ENCODE peak calls at places on chromosomes 12 and 14, in five cellular contexts. O is cardiac muscle cell, C is uterus, I is WTC11, S is foreskin fibroblast. E is an unnamed sample.

GRCh38 chr14:69882086-69882864 is 3.1 kb downstream of the SMOC1 start:
- DNase-seq in C (no peak), S (peak; percentile 28), O (no peak), I (no peak), E (no peak)

GRCh38 chr14:47435331-47435965 is 240.0 kb downstream of the MDGA2 start:
- DNase-seq in C (no peak), S (no peak), O (no peak), I (no peak), E (no peak)

GRCh38 chr14:56333361-56334279 is 215.4 kb downstream of the PELI2 start:
- DNase-seq in I (no peak), O (peak; percentile 78), S (peak; percentile 89), C (no peak), E (no peak)

GRCh38 chr12:95385246-95385645 is 88.7 kb upstream of the METAP2 start:
- DNase-seq in I (no peak), O (peak; percentile 84), C (peak; percentile 28), S (peak; percentile 69), E (no peak)

GRCh38 chr12:96431067-96431466 is 30.8 kb upstream of the CDK17 start:
- DNase-seq in O (no peak), I (no peak), C (no peak), S (no peak), E (no peak)

GRCh38 chr14:53979141-53979673 is 22.6 kb upstream of the BMP4 start:
- DNase-seq in C (no peak), S (peak; percentile 53), O (peak; percentile 52), I (peak; percentile 30), E (no peak)

GRCh38 chr12:124045671-124046070 is 72.7 kb downstream of the ZNF664 start:
- DNase-seq in O (no peak), S (no peak), C (no peak), I (no peak), E (no peak)

GRCh38 chr12:118237053-118237665 is 101.2 kb downstream of the PEBP1 start:
- DNase-seq in C (no peak), I (no peak), S (no peak), O (no peak), E (no peak)

GRCh38 chr12:53755451-53756290 is 3.9 kb upstream of the CISTR start:
- DNase-seq in C (no peak), O (no peak), S (no peak), I (peak; percentile 54), E (no peak)

GRCh38 chr14:100532916-100533630 is 54.1 kb downstream of the BEGAIN start:
- DNase-seq in C (peak; percentile 73), S (peak; percentile 29), O (peak; percentile 61), I (no peak), E (no peak)

GRCh38 chr12:82359115-82359478 is 768 bp downstream of the METTL25 start:
- DNase-seq in I (peak; percentile 48), S (peak; percentile 25), O (peak; percentile 12), C (no peak), E (peak; percentile 71)

GRCh38 chr14:68255697-68256178 is 436.2 kb downstream of the RAD51B start:
- DNase-seq in C (no peak), I (no peak), S (peak; percentile 82), O (no peak), E (no peak)

GRCh38 chr14:52961060-52961639 is 10.3 kb upstream of the FERMT2 start:
- DNase-seq in S (peak; percentile 70), O (peak; percentile 79), I (peak; percentile 63), C (peak; percentile 67), E (no peak)

GRCh38 chr14:88325883-88326282 is 2.8 kb upstream of the KCNK10 start:
- DNase-seq in C (no peak), I (no peak), S (no peak), O (no peak), E (no peak)

GRCh38 chr12:46487567-46488131 is 115.1 kb upstream of the SLC38A2 start:
- DNase-seq in O (no peak), C (no peak), S (no peak), I (no peak), E (no peak)

DNA sequence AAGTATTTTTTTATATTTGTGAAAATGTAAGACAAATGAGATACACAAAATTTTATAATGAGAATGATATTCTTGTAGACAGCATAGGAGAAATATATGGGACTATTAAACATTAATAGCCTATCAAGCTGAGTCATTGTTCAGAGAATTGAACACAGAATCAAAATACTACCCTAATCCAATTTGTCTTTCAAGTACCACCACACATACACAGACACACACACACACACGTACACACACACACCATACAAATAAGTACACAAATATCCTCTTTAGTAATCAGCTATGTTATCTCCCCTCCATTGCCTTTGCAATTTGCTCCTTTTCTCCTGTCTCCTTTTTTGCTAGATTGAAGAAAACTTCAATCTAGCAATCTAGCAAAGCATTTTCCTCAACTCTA is 499.3 kb downstream of the FOXG1 start:
- DNase-seq in I (no peak), C (no peak), S (no peak), O (no peak), E (no peak)
- TF ChIP-seq CTCF in I (no peak), C (no peak), S (no peak), O (no peak), E (no peak)

DNA sequence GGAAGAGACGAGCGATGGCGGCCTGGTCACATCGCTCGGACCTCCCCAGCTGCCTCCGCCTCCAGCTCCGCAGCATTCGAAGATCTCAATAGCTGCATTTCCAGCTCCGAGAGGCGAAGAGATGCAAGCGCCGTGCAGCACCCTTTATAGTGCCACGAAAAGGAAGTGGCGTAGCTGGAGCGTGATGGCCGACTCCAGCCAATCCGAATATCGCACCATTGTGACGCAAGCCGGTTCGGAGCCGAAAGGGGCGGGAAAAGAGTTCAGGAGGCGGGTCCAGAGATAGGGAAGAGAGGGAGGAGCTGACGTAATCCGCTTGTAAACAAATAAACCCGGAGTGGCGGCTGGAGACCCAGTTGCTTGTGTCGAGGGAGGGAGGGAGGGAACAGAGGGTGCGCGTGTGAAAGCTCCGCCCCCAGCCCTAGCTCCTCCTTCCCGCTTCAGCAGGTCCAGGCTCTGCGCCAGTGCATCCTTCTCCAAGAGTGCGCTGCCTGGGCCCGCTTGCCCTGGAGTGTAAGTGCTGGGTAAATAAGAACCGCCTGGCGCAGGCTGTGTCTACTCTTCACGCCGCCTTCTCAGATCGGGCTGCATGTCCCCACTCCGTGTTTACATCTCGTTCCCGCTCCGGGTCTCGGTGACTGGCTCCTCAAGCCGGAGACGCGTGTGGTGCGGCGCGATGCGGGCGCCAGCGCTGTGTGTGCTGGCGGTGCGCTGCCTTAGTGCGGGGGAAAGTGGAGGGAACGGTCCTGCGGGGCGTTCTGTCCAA is at the start of gene BTG1:
- DNase-seq in C (peak; percentile 100), O (peak; percentile 100), S (peak; percentile 100), I (peak; percentile 98), E (peak; percentile 100)
- TF ChIP-seq CTCF in C (no peak), O (no peak), S (no peak), I (no peak), E (no peak)

GRCh38 chr12:22803725-22804124 is 178.8 kb downstream of the ETNK1 start:
- DNase-seq in C (no peak), S (no peak), O (no peak), I (peak; percentile 45), E (no peak)
- TF ChIP-seq CTCF in C (no peak), S (no peak), O (no peak), I (no peak), E (no peak)

GRCh38 chr14:60327447-60328331 is 78.7 kb downstream of the PPM1A start:
- DNase-seq in C (peak; percentile 43), O (peak; percentile 45), I (peak; percentile 46), S (peak; percentile 46), E (no peak)
- TF ChIP-seq CTCF in C (no peak), O (peak; percentile 4), I (no peak), S (no peak), E (no peak)

GRCh38 chr12:56377310-56377988 is 14.8 kb upstream of the APOF start:
- DNase-seq in C (no peak), I (no peak), O (no peak), S (peak; percentile 62), E (no peak)
- TF ChIP-seq CTCF in C (no peak), I (no peak), O (no peak), S (peak; percentile 23), E (no peak)

DNA sequence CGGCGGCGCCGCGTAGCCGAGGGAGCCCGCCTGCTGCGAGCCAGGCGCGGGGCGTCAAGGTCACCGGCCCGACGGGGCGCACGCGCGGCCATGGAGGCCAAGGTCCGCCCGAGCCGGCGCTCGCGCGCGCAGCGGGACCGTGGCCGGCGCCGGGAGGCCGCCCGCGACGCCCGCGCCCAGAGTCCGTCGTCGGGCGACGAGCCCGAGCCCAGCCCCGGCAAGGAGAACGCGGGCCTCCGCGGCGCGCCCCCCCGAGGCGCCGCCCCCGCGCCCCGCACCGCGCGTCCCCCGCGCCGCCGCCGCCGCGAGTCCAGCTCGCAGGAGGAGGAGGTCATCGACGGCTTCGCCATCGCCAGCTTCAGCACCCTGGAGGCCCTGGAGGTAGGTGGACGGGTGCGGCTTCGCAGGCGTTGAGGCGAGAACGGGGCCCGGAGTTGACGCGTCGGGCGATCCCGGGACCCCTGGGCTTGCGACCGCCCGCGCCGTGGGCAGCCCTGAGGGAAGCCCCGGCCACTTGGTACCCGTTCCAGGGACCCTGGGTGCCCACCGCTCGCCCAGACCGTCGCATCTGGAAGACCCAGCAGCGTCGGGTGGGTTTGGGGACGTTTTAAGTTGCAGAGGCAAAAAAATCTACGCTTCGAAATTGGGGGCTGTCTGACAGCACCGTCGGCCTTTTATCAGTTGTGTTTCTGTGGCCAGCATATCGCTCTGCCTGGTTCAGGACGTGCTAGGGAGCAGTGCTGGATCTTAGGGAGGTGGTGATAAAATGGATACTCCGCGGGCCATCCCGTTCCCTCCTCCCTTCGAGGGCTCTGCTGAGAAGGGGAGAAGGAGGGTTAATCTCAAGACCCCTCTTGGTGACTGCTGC is 764 bp downstream of the FBRSL1 start:
- DNase-seq in S (peak; percentile 49), O (peak; percentile 40), I (no peak), C (no peak), E (no peak)
- TF ChIP-seq CTCF in S (no peak), O (no peak), I (no peak), C (no peak), E (no peak)